ENCODE peak calls at places on chromosomes 6 and 20, in six cellular contexts. F, G, I, L, U and J are unnamed samples.

GRCh38 chr6:39724787-39725631 is at the start of gene KIF6:
- DNase-seq in I (peak), G (no peak), F (peak), U (peak), L (peak), J (peak)

GRCh38 chr20:25508083-25508770 is 77.1 kb downstream of the NINL start:
- DNase-seq in F (peak), U (peak), I (no peak), L (no peak), G (no peak), J (no peak)

GRCh38 chr6:87754828-87755227 is 52.8 kb upstream of the AKIRIN2 start:
- DNase-seq in F (no peak), G (no peak), U (no peak), I (no peak), L (no peak), J (no peak)

GRCh38 chr6:31402324-31403282 is 792 bp upstream of the MICA start:
- DNase-seq in L (no peak), G (no peak), I (peak), F (peak), U (no peak), J (peak)

GRCh38 chr6:12037803-12038202 is 25.7 kb downstream of the HIVEP1 start:
- DNase-seq in G (no peak), F (no peak), I (no peak), L (no peak), U (no peak), J (no peak)

GRCh38 chr20:17530716-17531536 is at the start of gene BFSP1:
- DNase-seq in L (peak), U (peak), F (peak), G (no peak), I (peak), J (no peak)

GRCh38 chr6:31765910-31766794 is 3.7 kb downstream of the SAPCD1 start:
- DNase-seq in G (no peak), U (no peak), F (no peak), L (peak), I (no peak), J (no peak)

GRCh38 chr20:17460119-17460518 is 71.1 kb downstream of the BFSP1 start:
- DNase-seq in G (no peak), I (no peak), U (no peak), F (no peak), L (peak), J (no peak)

GRCh38 chr6:12637960-12638641 is 78.5 kb upstream of the PHACTR1 start:
- DNase-seq in I (peak), L (peak), F (peak), U (peak), G (peak), J (no peak)

GRCh38 chr6:21115111-21115510 is 478.4 kb upstream of the SOX4 start:
- DNase-seq in L (no peak), U (no peak), F (peak), G (no peak), I (no peak), J (no peak)

GRCh38 chr6:28816909-28817807 is 106.6 kb downstream of the TRIM27 start:
- DNase-seq in U (peak), I (no peak), G (no peak), F (peak), L (peak), J (no peak)

GRCh38 chr20:40525356-40525755 is 163.7 kb downstream of the MAFB start:
- DNase-seq in I (no peak), U (no peak), G (no peak), F (no peak), L (no peak), J (no peak)

GRCh38 chr6:5644523-5645183 is 362.1 kb downstream of the NRN1 start:
- DNase-seq in U (no peak), F (no peak), L (no peak), I (no peak), G (no peak), J (no peak)

GRCh38 chr6:133247581-133247980 is 6.4 kb downstream of the EYA4 start:
- DNase-seq in F (no peak), I (no peak), U (no peak), G (no peak), L (no peak), J (no peak)

GRCh38 chr6:144036064-144036873 is 28.2 kb upstream of the PLAGL1 start:
- DNase-seq in U (no peak), G (no peak), I (no peak), L (peak), F (peak), J (no peak)

GRCh38 chr6:88899569-88900316 is 63.7 kb downstream of the RNGTT start:
- DNase-seq in I (no peak), F (no peak), G (no peak), L (peak), U (no peak), J (no peak)

GRCh38 chr20:3902041-3902440 is 12.9 kb downstream of the PANK2 start:
- DNase-seq in U (no peak), I (no peak), F (no peak), L (no peak), G (no peak), J (no peak)

GRCh38 chr6:87184762-87185250 is 29.4 kb downstream of the ZNF292 start:
- DNase-seq in G (no peak), I (no peak), L (no peak), F (no peak), U (no peak), J (no peak)

GRCh38 chr6:71913431-71913830 is 27.1 kb downstream of the RIMS1 start:
- DNase-seq in G (no peak), U (no peak), I (no peak), L (no peak), F (no peak), J (no peak)

GRCh38 chr6:115131709-115132490 is 789.1 kb upstream of the HS3ST5 start:
- DNase-seq in U (no peak), G (no peak), F (no peak), I (no peak), L (no peak), J (no peak)

GRCh38 chr6:155287762-155288161 is 23.9 kb downstream of the CLDN20 start:
- DNase-seq in G (no peak), U (no peak), I (no peak), F (no peak), L (no peak), J (no peak)

GRCh38 chr6:88538130-88538706 is 372.1 kb upstream of the CNR1 start:
- DNase-seq in F (no peak), U (peak), L (peak), I (no peak), G (no peak), J (no peak)

GRCh38 chr6:166579234-166579575 is 7.3 kb downstream of the RAMACL start:
- DNase-seq in U (no peak), I (no peak), G (no peak), F (peak), L (no peak), J (no peak)